ENCODE peak calls at places on chromosome 11, in nine cellular contexts. F, O, L, S, J, G, Z, T and D are unnamed samples.

GRCh38 chr11:12182650-12183511 is 72.5 kb downstream of the MICAL2 start:
- DNase-seq in F (no peak), O (no peak), L (no peak), S (no peak), J (no peak), G (peak), Z (peak), T (peak), D (no peak)

GRCh38 chr11:56331861-56332491 is 13.9 kb upstream of the OR8K1 start:
- DNase-seq in F (no peak), O (no peak), L (no peak), S (no peak), J (no peak), G (no peak), Z (no peak), T (no peak), D (no peak)

GRCh38 chr11:18243783-18244362 is 4.6 kb downstream of the SAA2 start:
- DNase-seq in F (peak), O (no peak), L (peak), S (peak), J (no peak), G (peak), Z (peak), T (peak), D (peak)

GRCh38 chr11:76830639-76831312 is 29.9 kb upstream of the ACER3 start:
- DNase-seq in F (no peak), O (no peak), L (no peak), S (no peak), J (no peak), G (no peak), Z (no peak), T (peak), D (no peak)

GRCh38 chr11:113014731-113015455 is 53.7 kb downstream of the NCAM1 start:
- DNase-seq in F (no peak), O (no peak), L (no peak), S (no peak), J (no peak), G (no peak), Z (peak), T (peak), D (no peak)

GRCh38 chr11:27331984-27332383 is 31.0 kb downstream of the CCDC34 start:
- DNase-seq in F (no peak), O (no peak), L (no peak), S (no peak), J (no peak), G (no peak), Z (no peak), T (peak), D (no peak)

GRCh38 chr11:85167471-85167870 is 459.7 kb downstream of the DLG2 start:
- DNase-seq in F (no peak), O (no peak), L (no peak), S (no peak), J (no peak), G (no peak), Z (no peak), T (peak), D (no peak)

GRCh38 chr11:44563716-44564115 is 1.7 kb upstream of the CD82 start:
- DNase-seq in F (no peak), O (no peak), L (no peak), S (no peak), J (no peak), G (no peak), Z (no peak), T (peak), D (no peak)

GRCh38 chr11:120223793-120224192 is 13.0 kb downstream of the OAF start:
- DNase-seq in F (no peak), O (no peak), L (no peak), S (no peak), J (no peak), G (no peak), Z (peak), T (no peak), D (no peak)

GRCh38 chr11:8339592-8340022 is 75.9 kb upstream of the LMO1 start:
- DNase-seq in F (no peak), O (no peak), L (no peak), S (no peak), J (no peak), G (no peak), Z (no peak), T (no peak), D (no peak)

GRCh38 chr11:96794152-96794551 is 404.3 kb downstream of the JRKL start:
- DNase-seq in F (no peak), O (no peak), L (no peak), S (no peak), J (no peak), G (no peak), Z (no peak), T (no peak), D (no peak)